ENCODE peak calls at places on chromosomes 1 and 21, in six cellular contexts. Y is body of pancreas; T is skeletal muscle cell; J is CD4-positive, alpha-beta memory T cell; I is right lobe of liver; G is fibroblast of mammary gland. O is an unnamed sample.

GRCh38 chr1:31869473-31869872 is 53.7 kb upstream of the SPOCD1 start:
- DNase-seq in Y (no peak), T (no peak), J (no peak), I (no peak), G (no peak), O (no peak)

GRCh38 chr1:168343566-168343965 is 62.9 kb downstream of the TBX19 start:
- DNase-seq in Y (no peak), T (no peak), J (no peak), I (no peak), G (no peak), O (no peak)

GRCh38 chr1:16141573-16142336 is 14.1 kb downstream of the EPHA2 start:
- DNase-seq in Y (no peak), T (no peak), J (no peak), I (no peak), G (no peak), O (no peak)

GRCh38 chr1:29235955-29236742 is at the start of gene PTPRU:
- DNase-seq in Y (peak), T (no peak), J (peak), I (peak), G (peak), O (no peak)

GRCh38 chr1:57124768-57125446 is 159.1 kb upstream of the C8B start:
- DNase-seq in Y (no peak), T (peak), J (no peak), I (no peak), G (peak), O (no peak)

GRCh38 chr1:15049067-15049466 is 104.5 kb upstream of the TMEM51 start:
- DNase-seq in Y (no peak), T (no peak), J (no peak), I (no peak), G (no peak), O (no peak)

GRCh38 chr1:57210881-57211280 is 213.0 kb downstream of the DAB1 start:
- DNase-seq in Y (no peak), T (no peak), J (no peak), I (no peak), G (no peak), O (no peak)

GRCh38 chr1:67838180-67838912 is 5.1 kb upstream of the GNG12 start:
- DNase-seq in Y (peak), T (no peak), J (no peak), I (no peak), G (peak), O (no peak)

GRCh38 chr1:203686091-203686632 is 59.5 kb downstream of the ATP2B4 start:
- DNase-seq in Y (no peak), T (no peak), J (no peak), I (no peak), G (no peak), O (no peak)

GRCh38 chr21:45386336-45386727 is 18.6 kb upstream of the COL18A1 start:
- DNase-seq in Y (no peak), T (no peak), J (no peak), I (peak), G (no peak), O (no peak)
- H3K4me3 ChIP-seq in Y (no peak), T (no peak), J (no peak), I (no peak), G (no peak), O (no peak)

DNA sequence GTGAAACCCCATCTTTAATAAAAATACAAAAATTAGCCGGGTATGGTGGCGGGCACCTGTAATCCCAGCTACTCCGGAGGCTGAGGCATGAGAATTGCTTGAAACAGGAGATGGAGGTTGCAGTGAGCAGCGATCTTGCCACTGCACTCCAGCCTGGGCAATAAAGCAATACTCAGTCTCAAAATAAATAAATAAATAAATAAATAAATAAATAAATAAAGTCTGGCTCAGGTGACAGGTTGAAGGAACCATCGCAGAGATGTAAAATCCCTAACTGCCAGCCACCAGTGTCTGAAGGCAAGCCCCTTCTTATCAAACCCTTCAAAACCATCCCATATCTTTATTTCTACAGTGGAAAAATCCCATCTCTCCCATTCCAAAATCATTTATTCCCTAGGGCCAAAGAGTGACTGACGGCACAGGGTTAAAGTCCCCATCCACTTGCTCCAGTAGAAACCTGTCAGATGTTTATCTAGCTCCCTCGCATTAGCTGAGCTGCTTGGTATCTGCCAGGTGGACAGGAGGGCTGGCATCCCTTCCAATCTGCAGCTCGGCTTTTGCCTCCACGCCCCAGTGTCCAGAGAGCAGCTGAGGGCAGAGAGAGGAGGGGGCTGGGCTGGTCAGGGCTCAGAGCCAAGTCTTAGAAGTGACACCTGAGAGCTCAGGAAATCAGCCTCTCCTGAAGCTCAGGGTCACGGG is 5.0 kb downstream of the CSRP1 start:
- DNase-seq in Y (peak), T (no peak), J (no peak), I (peak), G (no peak), O (no peak)
- H3K4me3 ChIP-seq in Y (no peak), T (no peak), J (no peak), I (no peak), G (no peak), O (no peak)

DNA sequence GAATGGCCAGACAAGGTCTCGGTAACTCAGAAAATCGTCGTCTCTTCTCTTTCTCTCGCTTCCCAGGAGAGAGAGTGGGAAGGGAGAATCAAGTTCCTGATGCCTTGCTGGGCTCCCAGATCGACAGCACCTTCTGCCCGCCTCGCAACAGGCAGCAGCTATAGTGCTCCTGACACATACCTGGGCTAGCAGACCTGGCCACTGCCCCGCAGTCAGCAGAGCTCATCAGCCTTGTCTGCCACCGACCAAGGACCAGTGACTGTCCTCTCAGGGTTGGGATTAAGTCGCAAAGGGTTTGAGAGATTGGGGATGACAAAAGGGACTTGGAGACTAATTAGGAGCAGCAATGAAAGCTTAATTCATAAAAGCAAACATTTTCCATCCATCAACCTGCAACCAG is 4.1 kb downstream of the RUNX3 start:
- DNase-seq in Y (no peak), T (no peak), J (no peak), I (no peak), G (no peak), O (no peak)
- H3K4me3 ChIP-seq in Y (no peak), T (no peak), J (peak), I (no peak), G (no peak), O (no peak)

GRCh38 chr1:27029517-27029916 is 16.9 kb upstream of the TENT5B start:
- DNase-seq in Y (no peak), T (no peak), J (no peak), I (no peak), G (no peak), O (no peak)

GRCh38 chr1:27035344-27035743 is 22.7 kb upstream of the TENT5B start:
- DNase-seq in Y (no peak), T (no peak), J (no peak), I (no peak), G (no peak), O (no peak)

GRCh38 chr1:27033059-27033746 is 20.6 kb upstream of the TENT5B start:
- DNase-seq in Y (no peak), T (no peak), J (no peak), I (no peak), G (no peak), O (no peak)

GRCh38 chr1:27031235-27032118 is 18.8 kb upstream of the TENT5B start:
- DNase-seq in Y (peak), T (no peak), J (no peak), I (peak), G (peak), O (no peak)

DNA sequence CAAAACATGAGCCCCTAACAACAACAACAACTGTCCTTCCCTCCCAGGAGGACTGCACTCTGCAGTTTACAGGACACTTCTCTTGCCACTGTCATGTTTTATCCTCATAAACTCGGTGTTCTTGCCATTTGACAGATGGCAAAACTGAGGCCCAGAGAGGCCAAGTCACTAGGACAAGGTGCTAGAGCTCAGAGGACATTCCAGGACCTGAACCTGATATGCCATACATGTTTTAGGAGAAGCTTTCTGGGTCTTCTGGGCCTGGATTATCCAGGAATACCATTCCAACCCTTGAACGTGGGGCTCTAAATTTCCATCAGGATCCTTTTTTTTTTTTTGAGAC is 19.4 kb upstream of the TENT5B start:
- DNase-seq in Y (no peak), T (no peak), J (no peak), I (no peak), G (no peak), O (no peak)
- H3K4me3 ChIP-seq in Y (no peak), T (no peak), J (no peak), I (no peak), G (no peak), O (peak)

GRCh38 chr1:46442317-46443161 is 47.1 kb upstream of the DMBX1 start:
- DNase-seq in Y (peak), T (peak), J (peak), I (peak), G (peak), O (peak)

GRCh38 chr1:46437723-46438122 is 43.6 kb downstream of the FAAH start:
- DNase-seq in Y (no peak), T (no peak), J (no peak), I (no peak), G (no peak), O (no peak)

GRCh38 chr1:46444466-46444865 is 45.2 kb upstream of the DMBX1 start:
- DNase-seq in Y (no peak), T (no peak), J (no peak), I (no peak), G (no peak), O (no peak)

GRCh38 chr1:46436844-46437243 is 42.7 kb downstream of the FAAH start:
- DNase-seq in Y (no peak), T (no peak), J (no peak), I (no peak), G (no peak), O (no peak)

GRCh38 chr1:46440478-46440877 is 46.4 kb downstream of the FAAH start:
- DNase-seq in Y (no peak), T (no peak), J (no peak), I (no peak), G (no peak), O (no peak)
- H3K4me3 ChIP-seq in Y (no peak), T (no peak), J (no peak), I (no peak), G (no peak), O (no peak)

GRCh38 chr1:7783178-7783711 is 846 bp upstream of the PER3 start:
- DNase-seq in Y (peak), T (no peak), J (peak), I (peak), G (peak), O (no peak)
- H3K4me3 ChIP-seq in Y (peak), T (peak), J (peak), I (peak), G (peak), O (peak)

O was measured in HFF-Myc.